ENCODE peak calls at places on chromosomes 16 and 17, in four cellular contexts. One of them, this sample, is unnamed.
A peak's percentile ranks its signal among the peaks of the same experiment; 100 is the strongest.

GRCh38 chr17:13996758-13997157 is 72.5 kb upstream of the COX10 start:
- DNase-seq in esophagus squamous epithelium: no peak
- DNase-seq in ovary: no peak
- DNase-seq in IMR-90: no peak
- DNase-seq in this sample: no peak

GRCh38 chr17:34443832-34444469 is 80.9 kb upstream of the CCL1 start:
- DNase-seq in IMR-90: no peak
- DNase-seq in esophagus squamous epithelium: no peak
- DNase-seq in ovary: peak; percentile 39
- DNase-seq in this sample: peak; percentile 43

GRCh38 chr17:19904412-19904811 is 36.7 kb upstream of the ULK2 start:
- DNase-seq in esophagus squamous epithelium: no peak
- DNase-seq in ovary: no peak
- DNase-seq in IMR-90: peak; percentile 60
- DNase-seq in this sample: no peak

GRCh38 chr17:57569860-57570259 is 175.2 kb downstream of the CCDC182 start:
- DNase-seq in IMR-90: no peak
- DNase-seq in ovary: no peak
- DNase-seq in esophagus squamous epithelium: no peak
- DNase-seq in this sample: no peak

GRCh38 chr16:69311533-69312388 is 611 bp downstream of the VPS4A start:
- DNase-seq in esophagus squamous epithelium: no peak
- DNase-seq in IMR-90: no peak
- DNase-seq in ovary: no peak
- DNase-seq in this sample: peak; percentile 34

GRCh38 chr17:63039899-63040602 is 74.0 kb downstream of the TANC2 start:
- DNase-seq in ovary: no peak
- DNase-seq in esophagus squamous epithelium: no peak
- DNase-seq in IMR-90: peak; percentile 56
- DNase-seq in this sample: no peak

GRCh38 chr17:76421054-76421427 is 31.9 kb downstream of the UBE2O start:
- DNase-seq in ovary: no peak
- DNase-seq in IMR-90: no peak
- DNase-seq in esophagus squamous epithelium: no peak
- DNase-seq in this sample: peak; percentile 64

GRCh38 chr16:19691161-19691850 is 26.7 kb downstream of the KNOP1 start:
- DNase-seq in esophagus squamous epithelium: no peak
- DNase-seq in IMR-90: peak; percentile 17
- DNase-seq in ovary: peak; percentile 67
- DNase-seq in this sample: no peak

GRCh38 chr17:61305024-61305423 is 94.6 kb upstream of the TBX2 start:
- DNase-seq in ovary: no peak
- DNase-seq in esophagus squamous epithelium: no peak
- DNase-seq in IMR-90: peak; percentile 69
- DNase-seq in this sample: no peak

GRCh38 chr16:74320707-74321106 is 24.1 kb downstream of the PSMD7 start:
- DNase-seq in esophagus squamous epithelium: no peak
- DNase-seq in IMR-90: no peak
- DNase-seq in ovary: no peak
- DNase-seq in this sample: no peak

GRCh38 chr17:78661092-78661770 is 84.0 kb upstream of the DNAH17 start:
- DNase-seq in esophagus squamous epithelium: no peak
- DNase-seq in IMR-90: no peak
- DNase-seq in ovary: peak; percentile 7
- DNase-seq in this sample: no peak

GRCh38 chr16:11896776-11897175 is 19.0 kb downstream of the GSPT1 start:
- DNase-seq in esophagus squamous epithelium: no peak
- DNase-seq in ovary: no peak
- DNase-seq in IMR-90: peak; percentile 92
- DNase-seq in this sample: no peak

GRCh38 chr16:30997000-30997886 is 12.2 kb downstream of the HSD3B7 start:
- DNase-seq in esophagus squamous epithelium: no peak
- DNase-seq in IMR-90: peak; percentile 41
- DNase-seq in ovary: peak; percentile 86
- DNase-seq in this sample: peak; percentile 82

GRCh38 chr17:40251576-40251975 is 32.5 kb downstream of the WIPF2 start:
- DNase-seq in IMR-90: peak; percentile 85
- DNase-seq in ovary: no peak
- DNase-seq in esophagus squamous epithelium: no peak
- DNase-seq in this sample: no peak

GRCh38 chr16:85152414-85153030 is 40.2 kb upstream of the CIBAR2 start:
- DNase-seq in ovary: no peak
- DNase-seq in esophagus squamous epithelium: no peak
- DNase-seq in IMR-90: no peak
- DNase-seq in this sample: peak; percentile 57

GRCh38 chr16:57485091-57485915 is 990 bp downstream of the DOK4 start:
- DNase-seq in IMR-90: no peak
- DNase-seq in esophagus squamous epithelium: no peak
- DNase-seq in ovary: peak; percentile 42
- DNase-seq in this sample: no peak
- TF ChIP-seq POLR2A in IMR-90: no peak
- TF ChIP-seq POLR2A in esophagus squamous epithelium: no peak
- TF ChIP-seq POLR2A in ovary: no peak
- TF ChIP-seq POLR2A in this sample: no peak

GRCh38 chr17:31479009-31479408 is 87.5 kb downstream of the RAB11FIP4 start:
- DNase-seq in esophagus squamous epithelium: no peak
- DNase-seq in ovary: no peak
- DNase-seq in IMR-90: no peak
- DNase-seq in this sample: no peak
- TF ChIP-seq CTCF in esophagus squamous epithelium: no peak
- TF ChIP-seq CTCF in ovary: no peak
- TF ChIP-seq CTCF in IMR-90: no peak
- TF ChIP-seq CTCF in this sample: no peak

DNA sequence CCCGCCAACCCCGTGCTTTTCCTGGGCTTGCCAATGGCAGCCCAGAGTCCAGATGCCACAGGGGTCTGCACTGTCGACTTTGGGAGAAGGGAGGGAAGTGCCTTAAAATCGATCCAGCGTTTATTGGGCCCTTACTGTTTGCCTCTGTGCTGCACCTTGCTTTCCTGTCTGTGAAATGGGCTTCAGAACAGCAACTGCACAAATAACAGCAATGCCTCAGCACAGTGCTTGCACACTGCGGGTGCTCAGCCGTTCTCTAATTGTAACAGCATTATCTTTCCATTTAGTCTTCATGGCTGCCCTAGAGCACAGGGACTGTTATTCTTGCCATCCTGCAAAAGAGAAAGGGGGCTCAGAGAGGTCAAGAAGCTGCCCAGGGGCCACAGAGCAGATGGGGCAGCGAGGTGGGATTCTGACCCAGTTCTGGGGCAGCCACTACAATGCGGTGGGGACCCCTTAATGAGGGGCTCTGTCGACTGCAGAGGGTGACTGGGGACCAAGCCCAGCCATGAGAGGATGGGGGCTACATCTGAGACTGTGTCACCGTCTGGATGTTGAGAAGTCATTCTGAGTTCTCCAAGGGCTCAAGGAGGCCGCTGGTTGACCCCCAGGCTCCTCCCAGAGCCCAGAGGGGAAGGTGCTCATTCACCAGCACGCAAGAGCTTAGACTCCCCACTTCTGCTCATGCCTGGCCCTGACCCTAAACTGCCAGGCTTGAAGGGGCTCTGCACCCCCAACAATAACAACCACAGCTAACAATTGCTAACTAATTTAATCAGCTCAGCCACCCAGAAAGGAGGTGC is 9.4 kb upstream of the FOXF1 start:
- DNase-seq in ovary: no peak
- DNase-seq in IMR-90: no peak
- DNase-seq in esophagus squamous epithelium: no peak
- DNase-seq in this sample: no peak
- H3K27me3 ChIP-seq in ovary: peaks cover 2% of the 10 kb centered on the region
- H3K27me3 ChIP-seq in IMR-90: no peaks in the 10 kb centered on the region
- H3K27me3 ChIP-seq in esophagus squamous epithelium: peaks cover 38% of the 10 kb centered on the region
- H3K27me3 ChIP-seq in this sample: peaks cover 92% of the 10 kb centered on the region

DNA sequence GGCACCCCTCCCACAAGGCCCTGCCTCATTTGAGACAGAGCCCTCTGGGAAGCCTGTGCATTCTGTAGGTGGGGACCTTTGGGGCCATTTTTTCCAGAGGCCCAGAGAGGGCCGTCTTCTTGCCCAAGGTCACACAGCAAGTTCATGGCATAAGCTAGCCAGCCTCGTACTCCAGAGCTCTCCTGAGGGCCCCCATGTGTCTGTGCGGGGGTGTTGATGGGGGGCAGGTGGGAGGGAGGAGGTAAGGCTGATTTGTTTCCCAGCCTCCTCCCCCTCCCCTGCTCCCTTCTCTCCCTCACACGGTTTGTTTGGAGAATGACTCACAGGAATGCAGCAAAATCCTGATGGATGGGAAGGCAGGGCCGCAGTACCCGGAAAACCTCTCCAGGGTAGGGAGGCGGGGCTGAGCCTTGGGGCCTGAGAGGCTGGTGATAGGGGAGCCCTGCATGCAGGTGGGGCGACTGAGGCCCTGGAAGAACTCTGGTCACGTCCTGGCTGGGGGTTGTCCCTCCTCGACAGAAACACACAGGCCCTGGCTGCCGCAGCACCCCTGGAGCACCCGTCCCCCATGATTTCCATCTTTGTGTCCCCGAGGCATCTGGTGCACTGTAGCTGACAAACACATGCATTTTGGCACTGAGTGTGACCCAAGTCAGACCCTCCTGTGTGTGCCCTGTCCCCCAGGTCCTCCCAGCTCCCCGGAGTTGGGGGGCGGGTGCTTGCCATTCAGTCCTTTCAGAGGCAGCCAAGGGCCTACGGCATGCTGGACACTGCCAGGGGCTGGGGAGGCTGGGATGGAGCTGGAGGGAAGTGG is 29.7 kb downstream of the RAI1 start:
- DNase-seq in esophagus squamous epithelium: no peak
- DNase-seq in IMR-90: peak; percentile 93
- DNase-seq in ovary: peak; percentile 65
- DNase-seq in this sample: no peak
- TF ChIP-seq POLR2A in esophagus squamous epithelium: no peak
- TF ChIP-seq POLR2A in IMR-90: no peak
- TF ChIP-seq POLR2A in ovary: no peak
- TF ChIP-seq POLR2A in this sample: no peak

GRCh38 chr16:25073849-25074248 is 37.7 kb upstream of the LCMT1 start:
- DNase-seq in IMR-90: no peak
- DNase-seq in esophagus squamous epithelium: no peak
- DNase-seq in ovary: no peak
- DNase-seq in this sample: no peak
- TF ChIP-seq CTCF in IMR-90: no peak
- TF ChIP-seq CTCF in esophagus squamous epithelium: no peak
- TF ChIP-seq CTCF in ovary: no peak
- TF ChIP-seq CTCF in this sample: no peak

This sample was measured in heart left ventricle.